ENCODE peak calls at places on chromosomes 5 and 9, in four cellular contexts. M, A, R and E are unnamed samples.

GRCh38 chr5:132526974-132527564 is 16.3 kb downstream of the IL5 start:
- DNase-seq in A (no peak), R (no peak), M (peak), E (no peak)

GRCh38 chr5:128346038-128346437 is 192.0 kb downstream of the FBN2 start:
- DNase-seq in M (no peak), A (no peak), R (no peak), E (no peak)

GRCh38 chr5:125604104-125604503 is 819.1 kb upstream of the GRAMD2B start:
- DNase-seq in M (no peak), A (no peak), R (no peak), E (no peak)

GRCh38 chr9:31996331-31996730 is 388.1 kb upstream of the ACO1 start:
- DNase-seq in A (no peak), M (peak), R (no peak), E (no peak)

GRCh38 chr5:53249529-53249928 is 140.0 kb upstream of the MOCS2 start:
- DNase-seq in A (peak), M (no peak), R (no peak), E (no peak)

GRCh38 chr5:113514263-113514590 is 733 bp downstream of the YTHDC2 start:
- DNase-seq in A (no peak), R (no peak), M (peak), E (no peak)

GRCh38 chr9:130711469-130711868 is 17.9 kb downstream of the EXOSC2 start:
- DNase-seq in A (no peak), M (peak), R (no peak), E (no peak)

GRCh38 chr9:101176384-101176783 is 147.9 kb downstream of the PLPPR1 start:
- DNase-seq in A (no peak), M (peak), R (no peak), E (no peak)

GRCh38 chr5:100667021-100667671 is 132.0 kb downstream of the FAM174A start:
- DNase-seq in A (no peak), M (no peak), R (no peak), E (no peak)

GRCh38 chr5:172095368-172095960 is 89.0 kb upstream of the FBXW11 start:
- DNase-seq in R (no peak), M (no peak), A (no peak), E (no peak)

GRCh38 chr5:177378884-177379883 is 5.0 kb upstream of the SLC34A1 start:
- DNase-seq in R (no peak), A (no peak), M (peak), E (no peak)

GRCh38 chr9:20187318-20187717 is 398.5 kb upstream of the SLC24A2 start:
- DNase-seq in R (no peak), M (no peak), A (no peak), E (no peak)

GRCh38 chr9:14616188-14616982 is 76.8 kb downstream of the ZDHHC21 start:
- DNase-seq in A (no peak), R (no peak), M (peak), E (no peak)

GRCh38 chr9:86751207-86751606 is 196.1 kb downstream of the GAS1 start:
- DNase-seq in A (no peak), M (no peak), R (no peak), E (no peak)

GRCh38 chr9:126459965-126460843 is 133.6 kb downstream of the MVB12B start:
- DNase-seq in M (no peak), A (no peak), R (no peak), E (no peak)

GRCh38 chr9:89868100-89868499 is 263.3 kb downstream of the GADD45G start:
- DNase-seq in M (no peak), R (no peak), A (no peak), E (no peak)

GRCh38 chr9:105309531-105309931 is 65.1 kb downstream of the SLC44A1 start:
- DNase-seq in R (no peak), A (no peak), M (no peak), E (no peak)

GRCh38 chr5:171162602-171163001 is 146.4 kb upstream of the TLX3 start:
- DNase-seq in R (no peak), M (peak), A (no peak), E (no peak)

GRCh38 chr5:138180183-138180782 is 1.4 kb downstream of the KIF20A start:
- DNase-seq in R (no peak), M (peak), A (peak), E (no peak)

GRCh38 chr5:154194348-154195329 is 4.1 kb downstream of the GALNT10 start:
- DNase-seq in A (no peak), R (no peak), M (no peak), E (no peak)

GRCh38 chr9:114745108-114745848 is 60.6 kb downstream of the TNFSF15 start:
- DNase-seq in R (no peak), A (no peak), M (no peak), E (no peak)

GRCh38 chr9:121325387-121325786 is 44.7 kb downstream of the STOM start:
- DNase-seq in M (no peak), A (no peak), R (no peak), E (no peak)

GRCh38 chr9:124602632-124603031 is 95.4 kb upstream of the NR5A1 start:
- DNase-seq in M (peak), R (no peak), A (no peak), E (no peak)

GRCh38 chr5:140214831-140215230 is 39.8 kb downstream of the CYSTM1 start:
- DNase-seq in A (peak), M (no peak), R (no peak), E (no peak)

GRCh38 chr5:111747336-111747735 is 9.7 kb downstream of the NREP start:
- DNase-seq in M (no peak), A (no peak), R (no peak), E (no peak)

GRCh38 chr9:106532616-106533015 is 330.4 kb upstream of the ZNF462 start:
- DNase-seq in R (no peak), A (no peak), M (no peak), E (no peak)

GRCh38 chr5:72599519-72600400 is 92.5 kb upstream of the ZNF366 start:
- DNase-seq in M (no peak), A (no peak), R (no peak), E (no peak)

GRCh38 chr5:81164936-81165335 is 68.2 kb upstream of the CKMT2 start:
- DNase-seq in M (no peak), A (no peak), R (no peak), E (no peak)

GRCh38 chr5:126386146-126386545 is 37.1 kb upstream of the GRAMD2B start:
- DNase-seq in R (no peak), M (no peak), A (no peak), E (no peak)

GRCh38 chr9:78866228-78867132 is 569.6 kb downstream of the PSAT1 start:
- DNase-seq in M (peak), A (no peak), R (no peak), E (no peak)

GRCh38 chr5:97096096-97096648 is 46.2 kb downstream of the LIX1 start:
- DNase-seq in A (no peak), R (no peak), M (no peak), E (no peak)

GRCh38 chr5:67290620-67291019 is 94.0 kb upstream of the CD180 start:
- DNase-seq in M (no peak), A (no peak), R (no peak), E (no peak)

GRCh38 chr9:132019702-132020101 is 60.0 kb downstream of the MED27 start:
- DNase-seq in R (no peak), M (no peak), A (no peak), E (no peak)

GRCh38 chr9:113649054-113649453 is 185.5 kb downstream of the RGS3 start:
- DNase-seq in M (no peak), A (peak), R (no peak), E (no peak)

GRCh38 chr9:12764150-12764549 is 10.7 kb upstream of the LURAP1L start:
- DNase-seq in R (no peak), A (no peak), M (peak), E (no peak)

GRCh38 chr9:96025995-96026572 is 150.6 kb downstream of the ERCC6L2 start:
- DNase-seq in R (no peak), A (no peak), M (no peak), E (no peak)

GRCh38 chr5:39541920-39542319 is 117.1 kb upstream of the DAB2 start:
- DNase-seq in R (no peak), M (peak), A (no peak), E (no peak)

GRCh38 chr5:179362355-179362754 is 17.1 kb upstream of the ADAMTS2 start:
- DNase-seq in M (no peak), R (no peak), A (no peak), E (no peak)